ENCODE peak calls at places on chromosomes 7 and 10, in nine cellular contexts. One of them, this sample, is unnamed.

GRCh38 chr7:150857276-150858055 is 5.1 kb downstream of the AOC1 start:
- DNase-seq in naive thymus-derived CD4-positive, alpha-beta T cell: no peak
- DNase-seq in endothelial cell of umbilical vein: no peak
- DNase-seq in HCT116: no peak
- DNase-seq in effector memory CD4-positive, alpha-beta T cell: no peak
- DNase-seq in BE2C: no peak
- DNase-seq in CD4-positive, alpha-beta memory T cell: no peak
- DNase-seq in CD8-positive, alpha-beta T cell: no peak
- DNase-seq in tibial artery: no peak
- DNase-seq in this sample: no peak

GRCh38 chr10:79928028-79928583 is 20.8 kb downstream of the SFTPD start:
- DNase-seq in CD8-positive, alpha-beta T cell: no peak
- DNase-seq in endothelial cell of umbilical vein: no peak
- DNase-seq in CD4-positive, alpha-beta memory T cell: no peak
- DNase-seq in tibial artery: no peak
- DNase-seq in naive thymus-derived CD4-positive, alpha-beta T cell: no peak
- DNase-seq in BE2C: no peak
- DNase-seq in effector memory CD4-positive, alpha-beta T cell: no peak
- DNase-seq in HCT116: no peak
- DNase-seq in this sample: no peak

GRCh38 chr10:99981581-99982199 is 28.1 kb downstream of the DNMBP start:
- DNase-seq in naive thymus-derived CD4-positive, alpha-beta T cell: no peak
- DNase-seq in effector memory CD4-positive, alpha-beta T cell: no peak
- DNase-seq in tibial artery: no peak
- DNase-seq in CD8-positive, alpha-beta T cell: no peak
- DNase-seq in HCT116: no peak
- DNase-seq in endothelial cell of umbilical vein: no peak
- DNase-seq in CD4-positive, alpha-beta memory T cell: no peak
- DNase-seq in BE2C: no peak
- DNase-seq in this sample: peak; percentile 53

GRCh38 chr10:43249151-43249961 is 17.5 kb downstream of the RASGEF1A start:
- DNase-seq in naive thymus-derived CD4-positive, alpha-beta T cell: no peak
- DNase-seq in CD4-positive, alpha-beta memory T cell: no peak
- DNase-seq in BE2C: peak; percentile 2
- DNase-seq in endothelial cell of umbilical vein: no peak
- DNase-seq in tibial artery: peak; percentile 14
- DNase-seq in HCT116: no peak
- DNase-seq in effector memory CD4-positive, alpha-beta T cell: no peak
- DNase-seq in CD8-positive, alpha-beta T cell: no peak
- DNase-seq in this sample: no peak

GRCh38 chr10:52452600-52453493 is 138.8 kb downstream of the DKK1 start:
- DNase-seq in CD4-positive, alpha-beta memory T cell: no peak
- DNase-seq in tibial artery: no peak
- DNase-seq in CD8-positive, alpha-beta T cell: no peak
- DNase-seq in HCT116: no peak
- DNase-seq in endothelial cell of umbilical vein: no peak
- DNase-seq in BE2C: no peak
- DNase-seq in naive thymus-derived CD4-positive, alpha-beta T cell: no peak
- DNase-seq in effector memory CD4-positive, alpha-beta T cell: no peak
- DNase-seq in this sample: no peak

GRCh38 chr10:66931340-66931948 is 5.6 kb downstream of the LRRTM3 start:
- DNase-seq in CD4-positive, alpha-beta memory T cell: no peak
- DNase-seq in BE2C: peak; percentile 20
- DNase-seq in CD8-positive, alpha-beta T cell: no peak
- DNase-seq in HCT116: peak; percentile 55
- DNase-seq in tibial artery: no peak
- DNase-seq in endothelial cell of umbilical vein: peak; percentile 53
- DNase-seq in effector memory CD4-positive, alpha-beta T cell: no peak
- DNase-seq in naive thymus-derived CD4-positive, alpha-beta T cell: no peak
- DNase-seq in this sample: peak; percentile 65

GRCh38 chr10:103919648-103920025 is 1.7 kb upstream of the STN1 start:
- DNase-seq in tibial artery: no peak
- DNase-seq in CD4-positive, alpha-beta memory T cell: no peak
- DNase-seq in BE2C: no peak
- DNase-seq in naive thymus-derived CD4-positive, alpha-beta T cell: no peak
- DNase-seq in CD8-positive, alpha-beta T cell: no peak
- DNase-seq in HCT116: no peak
- DNase-seq in effector memory CD4-positive, alpha-beta T cell: no peak
- DNase-seq in endothelial cell of umbilical vein: no peak
- DNase-seq in this sample: no peak

GRCh38 chr10:15620304-15620703 is 99.4 kb downstream of the ITGA8 start:
- DNase-seq in HCT116: no peak
- DNase-seq in endothelial cell of umbilical vein: no peak
- DNase-seq in CD8-positive, alpha-beta T cell: no peak
- DNase-seq in effector memory CD4-positive, alpha-beta T cell: no peak
- DNase-seq in tibial artery: no peak
- DNase-seq in CD4-positive, alpha-beta memory T cell: no peak
- DNase-seq in BE2C: no peak
- DNase-seq in naive thymus-derived CD4-positive, alpha-beta T cell: no peak
- DNase-seq in this sample: no peak

GRCh38 chr7:74307738-74308505 is 18.7 kb downstream of the CLIP2 start:
- DNase-seq in effector memory CD4-positive, alpha-beta T cell: no peak
- DNase-seq in tibial artery: no peak
- DNase-seq in HCT116: no peak
- DNase-seq in CD8-positive, alpha-beta T cell: no peak
- DNase-seq in naive thymus-derived CD4-positive, alpha-beta T cell: no peak
- DNase-seq in BE2C: peak; percentile 51
- DNase-seq in CD4-positive, alpha-beta memory T cell: no peak
- DNase-seq in endothelial cell of umbilical vein: no peak
- DNase-seq in this sample: no peak

GRCh38 chr7:64905133-64905532 is 2.1 kb downstream of the ZNF273 start:
- DNase-seq in CD8-positive, alpha-beta T cell: no peak
- DNase-seq in naive thymus-derived CD4-positive, alpha-beta T cell: no peak
- DNase-seq in HCT116: no peak
- DNase-seq in CD4-positive, alpha-beta memory T cell: no peak
- DNase-seq in endothelial cell of umbilical vein: no peak
- DNase-seq in tibial artery: no peak
- DNase-seq in BE2C: no peak
- DNase-seq in effector memory CD4-positive, alpha-beta T cell: no peak
- DNase-seq in this sample: no peak

GRCh38 chr10:52451817-52452216 is 137.7 kb downstream of the DKK1 start:
- DNase-seq in effector memory CD4-positive, alpha-beta T cell: no peak
- DNase-seq in naive thymus-derived CD4-positive, alpha-beta T cell: no peak
- DNase-seq in CD8-positive, alpha-beta T cell: no peak
- DNase-seq in tibial artery: no peak
- DNase-seq in HCT116: no peak
- DNase-seq in BE2C: no peak
- DNase-seq in endothelial cell of umbilical vein: no peak
- DNase-seq in CD4-positive, alpha-beta memory T cell: no peak
- DNase-seq in this sample: peak; percentile 91

GRCh38 chr7:139078399-139078798 is 31.1 kb downstream of the ZC3HAV1 start:
- DNase-seq in CD8-positive, alpha-beta T cell: no peak
- DNase-seq in BE2C: no peak
- DNase-seq in CD4-positive, alpha-beta memory T cell: no peak
- DNase-seq in endothelial cell of umbilical vein: no peak
- DNase-seq in tibial artery: no peak
- DNase-seq in naive thymus-derived CD4-positive, alpha-beta T cell: no peak
- DNase-seq in effector memory CD4-positive, alpha-beta T cell: no peak
- DNase-seq in HCT116: no peak
- DNase-seq in this sample: no peak

GRCh38 chr10:121152935-121153334 is 301.8 kb downstream of the WDR11 start:
- DNase-seq in tibial artery: no peak
- DNase-seq in effector memory CD4-positive, alpha-beta T cell: no peak
- DNase-seq in BE2C: no peak
- DNase-seq in endothelial cell of umbilical vein: no peak
- DNase-seq in CD4-positive, alpha-beta memory T cell: no peak
- DNase-seq in naive thymus-derived CD4-positive, alpha-beta T cell: no peak
- DNase-seq in CD8-positive, alpha-beta T cell: no peak
- DNase-seq in HCT116: no peak
- DNase-seq in this sample: no peak

GRCh38 chr7:132915652-132916051 is 166.2 kb downstream of the CHCHD3 start:
- DNase-seq in HCT116: no peak
- DNase-seq in naive thymus-derived CD4-positive, alpha-beta T cell: no peak
- DNase-seq in endothelial cell of umbilical vein: no peak
- DNase-seq in CD4-positive, alpha-beta memory T cell: no peak
- DNase-seq in tibial artery: no peak
- DNase-seq in BE2C: no peak
- DNase-seq in CD8-positive, alpha-beta T cell: no peak
- DNase-seq in effector memory CD4-positive, alpha-beta T cell: no peak
- DNase-seq in this sample: no peak

GRCh38 chr7:99596408-99596955 is 1.6 kb upstream of the TMEM225B start:
- DNase-seq in tibial artery: no peak
- DNase-seq in BE2C: no peak
- DNase-seq in endothelial cell of umbilical vein: no peak
- DNase-seq in naive thymus-derived CD4-positive, alpha-beta T cell: no peak
- DNase-seq in effector memory CD4-positive, alpha-beta T cell: no peak
- DNase-seq in CD8-positive, alpha-beta T cell: no peak
- DNase-seq in CD4-positive, alpha-beta memory T cell: no peak
- DNase-seq in HCT116: no peak
- DNase-seq in this sample: no peak

GRCh38 chr10:77925795-77926565 is 575 bp downstream of the DLG5 start:
- DNase-seq in endothelial cell of umbilical vein: peak; percentile 39
- DNase-seq in effector memory CD4-positive, alpha-beta T cell: no peak
- DNase-seq in CD8-positive, alpha-beta T cell: peak; percentile 11
- DNase-seq in tibial artery: peak; percentile 41
- DNase-seq in BE2C: peak; percentile 56
- DNase-seq in CD4-positive, alpha-beta memory T cell: no peak
- DNase-seq in HCT116: no peak
- DNase-seq in naive thymus-derived CD4-positive, alpha-beta T cell: no peak
- DNase-seq in this sample: no peak

GRCh38 chr7:90916319-90916718 is 320.2 kb downstream of the CDK14 start:
- DNase-seq in BE2C: no peak
- DNase-seq in naive thymus-derived CD4-positive, alpha-beta T cell: no peak
- DNase-seq in CD4-positive, alpha-beta memory T cell: no peak
- DNase-seq in endothelial cell of umbilical vein: no peak
- DNase-seq in HCT116: no peak
- DNase-seq in CD8-positive, alpha-beta T cell: no peak
- DNase-seq in effector memory CD4-positive, alpha-beta T cell: no peak
- DNase-seq in tibial artery: no peak
- DNase-seq in this sample: no peak
- H3K27me3 ChIP-seq in BE2C: no peaks in the 10 kb centered on the region
- H3K27me3 ChIP-seq in naive thymus-derived CD4-positive, alpha-beta T cell: no peaks in the 10 kb centered on the region
- H3K27me3 ChIP-seq in CD4-positive, alpha-beta memory T cell: no peaks in the 10 kb centered on the region
- H3K27me3 ChIP-seq in endothelial cell of umbilical vein: no peaks in the 10 kb centered on the region
- H3K27me3 ChIP-seq in HCT116: no peaks in the 10 kb centered on the region
- H3K27me3 ChIP-seq in CD8-positive, alpha-beta T cell: no peaks in the 10 kb centered on the region
- H3K27me3 ChIP-seq in effector memory CD4-positive, alpha-beta T cell: no peaks in the 10 kb centered on the region
- H3K27me3 ChIP-seq in tibial artery: no peaks in the 10 kb centered on the region
- H3K27me3 ChIP-seq in this sample: no peaks in the 10 kb centered on the region

DNA sequence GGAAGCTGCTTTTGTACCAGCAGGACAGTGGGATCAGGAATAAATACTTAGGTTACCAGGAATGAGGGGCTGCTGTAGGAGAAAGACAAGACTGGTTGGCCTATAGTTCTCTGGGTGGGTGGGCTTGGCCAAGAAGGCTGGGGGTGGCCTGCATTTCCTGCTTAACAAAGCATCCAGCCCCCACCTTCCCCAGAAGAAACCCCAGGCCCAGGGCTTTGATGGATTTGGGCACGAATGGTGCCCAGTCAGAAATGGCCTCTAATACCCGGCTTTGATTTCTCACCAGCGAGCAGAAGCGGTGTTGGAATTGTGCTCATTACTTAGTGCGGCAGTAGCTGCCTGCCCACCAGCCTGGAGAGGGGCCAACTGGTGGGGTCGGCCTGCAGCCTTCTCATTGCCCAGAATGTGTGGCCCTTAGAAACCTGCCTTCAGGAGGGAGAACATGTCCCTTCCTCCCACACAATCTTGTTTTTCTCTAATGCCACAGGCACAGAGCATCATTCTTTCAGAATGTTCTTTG is 2.3 kb downstream of the UNC5B start:
- DNase-seq in CD8-positive, alpha-beta T cell: no peak
- DNase-seq in tibial artery: no peak
- DNase-seq in HCT116: no peak
- DNase-seq in endothelial cell of umbilical vein: no peak
- DNase-seq in CD4-positive, alpha-beta memory T cell: no peak
- DNase-seq in BE2C: peak; percentile 19
- DNase-seq in effector memory CD4-positive, alpha-beta T cell: no peak
- DNase-seq in naive thymus-derived CD4-positive, alpha-beta T cell: no peak
- DNase-seq in this sample: no peak
- H3K27me3 ChIP-seq in CD8-positive, alpha-beta T cell: peaks cover 10% of the 10 kb centered on the region
- H3K27me3 ChIP-seq in tibial artery: peaks cover 17% of the 10 kb centered on the region
- H3K27me3 ChIP-seq in HCT116: peaks cover 23% of the 10 kb centered on the region
- H3K27me3 ChIP-seq in endothelial cell of umbilical vein: peaks cover 63% of the 10 kb centered on the region
- H3K27me3 ChIP-seq in CD4-positive, alpha-beta memory T cell: peaks cover 16% of the 10 kb centered on the region
- H3K27me3 ChIP-seq in BE2C: no peaks in the 10 kb centered on the region
- H3K27me3 ChIP-seq in effector memory CD4-positive, alpha-beta T cell: no peaks in the 10 kb centered on the region
- H3K27me3 ChIP-seq in naive thymus-derived CD4-positive, alpha-beta T cell: no peaks in the 10 kb centered on the region
- H3K27me3 ChIP-seq in this sample: peaks cover 21% of the 10 kb centered on the region

GRCh38 chr10:101286248-101287046 is 57.2 kb upstream of the LBX1 start:
- DNase-seq in CD4-positive, alpha-beta memory T cell: no peak
- DNase-seq in naive thymus-derived CD4-positive, alpha-beta T cell: no peak
- DNase-seq in HCT116: no peak
- DNase-seq in endothelial cell of umbilical vein: no peak
- DNase-seq in effector memory CD4-positive, alpha-beta T cell: no peak
- DNase-seq in CD8-positive, alpha-beta T cell: no peak
- DNase-seq in tibial artery: no peak
- DNase-seq in BE2C: no peak
- DNase-seq in this sample: no peak
- H3K27me3 ChIP-seq in CD4-positive, alpha-beta memory T cell: peaks cover 65% of the 10 kb centered on the region
- H3K27me3 ChIP-seq in naive thymus-derived CD4-positive, alpha-beta T cell: peaks cover 7% of the 10 kb centered on the region
- H3K27me3 ChIP-seq in HCT116: no peaks in the 10 kb centered on the region
- H3K27me3 ChIP-seq in endothelial cell of umbilical vein: peaks cover 80% of the 10 kb centered on the region
- H3K27me3 ChIP-seq in effector memory CD4-positive, alpha-beta T cell: peaks cover 61% of the 10 kb centered on the region
- H3K27me3 ChIP-seq in CD8-positive, alpha-beta T cell: peaks cover 43% of the 10 kb centered on the region
- H3K27me3 ChIP-seq in tibial artery: peaks cover 92% of the 10 kb centered on the region
- H3K27me3 ChIP-seq in BE2C: no peaks in the 10 kb centered on the region
- H3K27me3 ChIP-seq in this sample: no peaks in the 10 kb centered on the region

GRCh38 chr10:117555863-117556262 is 13.3 kb downstream of the EMX2 start:
- DNase-seq in CD8-positive, alpha-beta T cell: no peak
- DNase-seq in naive thymus-derived CD4-positive, alpha-beta T cell: no peak
- DNase-seq in HCT116: no peak
- DNase-seq in tibial artery: no peak
- DNase-seq in endothelial cell of umbilical vein: no peak
- DNase-seq in effector memory CD4-positive, alpha-beta T cell: no peak
- DNase-seq in BE2C: no peak
- DNase-seq in CD4-positive, alpha-beta memory T cell: no peak
- DNase-seq in this sample: no peak

GRCh38 chr10:117555017-117555416 is 12.5 kb downstream of the EMX2 start:
- DNase-seq in endothelial cell of umbilical vein: no peak
- DNase-seq in BE2C: no peak
- DNase-seq in tibial artery: no peak
- DNase-seq in CD4-positive, alpha-beta memory T cell: no peak
- DNase-seq in naive thymus-derived CD4-positive, alpha-beta T cell: no peak
- DNase-seq in effector memory CD4-positive, alpha-beta T cell: no peak
- DNase-seq in HCT116: no peak
- DNase-seq in CD8-positive, alpha-beta T cell: no peak
- DNase-seq in this sample: no peak

GRCh38 chr10:117554371-117554770 is 11.8 kb downstream of the EMX2 start:
- DNase-seq in endothelial cell of umbilical vein: no peak
- DNase-seq in naive thymus-derived CD4-positive, alpha-beta T cell: no peak
- DNase-seq in effector memory CD4-positive, alpha-beta T cell: no peak
- DNase-seq in tibial artery: no peak
- DNase-seq in HCT116: no peak
- DNase-seq in CD8-positive, alpha-beta T cell: no peak
- DNase-seq in CD4-positive, alpha-beta memory T cell: no peak
- DNase-seq in BE2C: no peak
- DNase-seq in this sample: no peak

GRCh38 chr10:117553815-117554172 is 11.2 kb downstream of the EMX2 start:
- DNase-seq in endothelial cell of umbilical vein: no peak
- DNase-seq in CD4-positive, alpha-beta memory T cell: no peak
- DNase-seq in effector memory CD4-positive, alpha-beta T cell: no peak
- DNase-seq in naive thymus-derived CD4-positive, alpha-beta T cell: no peak
- DNase-seq in HCT116: no peak
- DNase-seq in BE2C: no peak
- DNase-seq in tibial artery: no peak
- DNase-seq in CD8-positive, alpha-beta T cell: no peak
- DNase-seq in this sample: no peak

GRCh38 chr10:117556356-117556755 is 13.8 kb downstream of the EMX2 start:
- DNase-seq in BE2C: no peak
- DNase-seq in HCT116: no peak
- DNase-seq in effector memory CD4-positive, alpha-beta T cell: no peak
- DNase-seq in tibial artery: no peak
- DNase-seq in naive thymus-derived CD4-positive, alpha-beta T cell: no peak
- DNase-seq in CD8-positive, alpha-beta T cell: no peak
- DNase-seq in CD4-positive, alpha-beta memory T cell: no peak
- DNase-seq in endothelial cell of umbilical vein: no peak
- DNase-seq in this sample: no peak
- H3K27me3 ChIP-seq in BE2C: peaks cover 55% of the 10 kb centered on the region
- H3K27me3 ChIP-seq in HCT116: peaks cover 12% of the 10 kb centered on the region
- H3K27me3 ChIP-seq in effector memory CD4-positive, alpha-beta T cell: peaks cover 18% of the 10 kb centered on the region
- H3K27me3 ChIP-seq in tibial artery: peaks cover 44% of the 10 kb centered on the region
- H3K27me3 ChIP-seq in naive thymus-derived CD4-positive, alpha-beta T cell: no peaks in the 10 kb centered on the region
- H3K27me3 ChIP-seq in CD8-positive, alpha-beta T cell: peaks cover 6% of the 10 kb centered on the region
- H3K27me3 ChIP-seq in CD4-positive, alpha-beta memory T cell: peaks cover 7% of the 10 kb centered on the region
- H3K27me3 ChIP-seq in endothelial cell of umbilical vein: peaks cover 33% of the 10 kb centered on the region
- H3K27me3 ChIP-seq in this sample: no peaks in the 10 kb centered on the region